ENCODE peak calls at places on chromosome 14, in four cellular contexts. One of them, this sample, is unnamed.

GRCh38 chr14:37566811-37567371 is 28.2 kb downstream of the FOXA1 start:
- DNase-seq in activated T-helper 1 cell treated with anti-CD3 and anti-CD28 coated beads, Interleukin-12 subunit alpha, Interleukin-12 subunit beta, Interleukin-2, Interleukin-4 antibody, amounts not matched to agents 30 ng/mL and 10 ng/mL and 1 ng/mL, durations not matched to agents 14 hours and 24 hours and 36 hours: no peak
- DNase-seq in fibroblast of lung: peak; percentile 24
- DNase-seq in neural progenitor cell: no peak
- DNase-seq in this sample: no peak

GRCh38 chr14:68591786-68592185 is 201.1 kb downstream of the ZFP36L1 start:
- DNase-seq in activated T-helper 1 cell treated with anti-CD3 and anti-CD28 coated beads, Interleukin-12 subunit alpha, Interleukin-12 subunit beta, Interleukin-2, Interleukin-4 antibody, amounts not matched to agents 30 ng/mL and 10 ng/mL and 1 ng/mL, durations not matched to agents 14 hours and 24 hours and 36 hours: no peak
- DNase-seq in neural progenitor cell: no peak
- DNase-seq in fibroblast of lung: no peak
- DNase-seq in this sample: no peak

GRCh38 chr14:31465113-31465512 is 7.8 kb upstream of the DTD2 start:
- DNase-seq in activated T-helper 1 cell treated with anti-CD3 and anti-CD28 coated beads, Interleukin-12 subunit alpha, Interleukin-12 subunit beta, Interleukin-2, Interleukin-4 antibody, amounts not matched to agents 30 ng/mL and 10 ng/mL and 1 ng/mL, durations not matched to agents 14 hours and 24 hours and 36 hours: no peak
- DNase-seq in fibroblast of lung: peak; percentile 36
- DNase-seq in neural progenitor cell: no peak
- DNase-seq in this sample: peak; percentile 82

GRCh38 chr14:54901380-54902142 is 1.1 kb downstream of the GCH1 start:
- DNase-seq in neural progenitor cell: peak; percentile 40
- DNase-seq in activated T-helper 1 cell treated with anti-CD3 and anti-CD28 coated beads, Interleukin-12 subunit alpha, Interleukin-12 subunit beta, Interleukin-2, Interleukin-4 antibody, amounts not matched to agents 30 ng/mL and 10 ng/mL and 1 ng/mL, durations not matched to agents 14 hours and 24 hours and 36 hours: no peak
- DNase-seq in fibroblast of lung: no peak
- DNase-seq in this sample: no peak

GRCh38 chr14:89065879-89066278 is 241.4 kb downstream of the TTC8 start:
- DNase-seq in fibroblast of lung: no peak
- DNase-seq in activated T-helper 1 cell treated with anti-CD3 and anti-CD28 coated beads, Interleukin-12 subunit alpha, Interleukin-12 subunit beta, Interleukin-2, Interleukin-4 antibody, amounts not matched to agents 30 ng/mL and 10 ng/mL and 1 ng/mL, durations not matched to agents 14 hours and 24 hours and 36 hours: no peak
- DNase-seq in neural progenitor cell: no peak
- DNase-seq in this sample: no peak

GRCh38 chr14:91350813-91351507 is 66.7 kb downstream of the CCDC88C start:
- DNase-seq in activated T-helper 1 cell treated with anti-CD3 and anti-CD28 coated beads, Interleukin-12 subunit alpha, Interleukin-12 subunit beta, Interleukin-2, Interleukin-4 antibody, amounts not matched to agents 30 ng/mL and 10 ng/mL and 1 ng/mL, durations not matched to agents 14 hours and 24 hours and 36 hours: peak; percentile 72
- DNase-seq in fibroblast of lung: no peak
- DNase-seq in neural progenitor cell: no peak
- DNase-seq in this sample: no peak

GRCh38 chr14:53619625-53620324 is 336.9 kb downstream of the BMP4 start:
- DNase-seq in fibroblast of lung: peak; percentile 77
- DNase-seq in activated T-helper 1 cell treated with anti-CD3 and anti-CD28 coated beads, Interleukin-12 subunit alpha, Interleukin-12 subunit beta, Interleukin-2, Interleukin-4 antibody, amounts not matched to agents 30 ng/mL and 10 ng/mL and 1 ng/mL, durations not matched to agents 14 hours and 24 hours and 36 hours: no peak
- DNase-seq in neural progenitor cell: no peak
- DNase-seq in this sample: peak; percentile 26

GRCh38 chr14:67532998-67533753 is at the start of gene PLEKHH1:
- DNase-seq in fibroblast of lung: peak; percentile 78
- DNase-seq in neural progenitor cell: peak; percentile 88
- DNase-seq in activated T-helper 1 cell treated with anti-CD3 and anti-CD28 coated beads, Interleukin-12 subunit alpha, Interleukin-12 subunit beta, Interleukin-2, Interleukin-4 antibody, amounts not matched to agents 30 ng/mL and 10 ng/mL and 1 ng/mL, durations not matched to agents 14 hours and 24 hours and 36 hours: peak; percentile 58
- DNase-seq in this sample: peak; percentile 50

GRCh38 chr14:95417492-95417891 is 97.8 kb upstream of the CLMN start:
- DNase-seq in neural progenitor cell: no peak
- DNase-seq in activated T-helper 1 cell treated with anti-CD3 and anti-CD28 coated beads, Interleukin-12 subunit alpha, Interleukin-12 subunit beta, Interleukin-2, Interleukin-4 antibody, amounts not matched to agents 30 ng/mL and 10 ng/mL and 1 ng/mL, durations not matched to agents 14 hours and 24 hours and 36 hours: no peak
- DNase-seq in fibroblast of lung: no peak
- DNase-seq in this sample: no peak

GRCh38 chr14:80973918-80974317 is 18.5 kb downstream of the TSHR start:
- DNase-seq in neural progenitor cell: no peak
- DNase-seq in activated T-helper 1 cell treated with anti-CD3 and anti-CD28 coated beads, Interleukin-12 subunit alpha, Interleukin-12 subunit beta, Interleukin-2, Interleukin-4 antibody, amounts not matched to agents 30 ng/mL and 10 ng/mL and 1 ng/mL, durations not matched to agents 14 hours and 24 hours and 36 hours: no peak
- DNase-seq in fibroblast of lung: peak; percentile 83
- DNase-seq in this sample: no peak

GRCh38 chr14:37202812-37203211 is 5.1 kb downstream of the MIPOL1 start:
- DNase-seq in activated T-helper 1 cell treated with anti-CD3 and anti-CD28 coated beads, Interleukin-12 subunit alpha, Interleukin-12 subunit beta, Interleukin-2, Interleukin-4 antibody, amounts not matched to agents 30 ng/mL and 10 ng/mL and 1 ng/mL, durations not matched to agents 14 hours and 24 hours and 36 hours: no peak
- DNase-seq in neural progenitor cell: no peak
- DNase-seq in fibroblast of lung: no peak
- DNase-seq in this sample: no peak

GRCh38 chr14:23544511-23545447 is 6.8 kb downstream of the ZFHX2 start:
- DNase-seq in neural progenitor cell: peak; percentile 81
- DNase-seq in activated T-helper 1 cell treated with anti-CD3 and anti-CD28 coated beads, Interleukin-12 subunit alpha, Interleukin-12 subunit beta, Interleukin-2, Interleukin-4 antibody, amounts not matched to agents 30 ng/mL and 10 ng/mL and 1 ng/mL, durations not matched to agents 14 hours and 24 hours and 36 hours: no peak
- DNase-seq in fibroblast of lung: no peak
- DNase-seq in this sample: no peak

GRCh38 chr14:50658203-50658602 is 9.9 kb downstream of the SAV1 start:
- DNase-seq in activated T-helper 1 cell treated with anti-CD3 and anti-CD28 coated beads, Interleukin-12 subunit alpha, Interleukin-12 subunit beta, Interleukin-2, Interleukin-4 antibody, amounts not matched to agents 30 ng/mL and 10 ng/mL and 1 ng/mL, durations not matched to agents 14 hours and 24 hours and 36 hours: no peak
- DNase-seq in neural progenitor cell: peak; percentile 33
- DNase-seq in fibroblast of lung: peak; percentile 65
- DNase-seq in this sample: peak; percentile 62

GRCh38 chr14:68941820-68942219 is 37.3 kb downstream of the ACTN1 start:
- DNase-seq in activated T-helper 1 cell treated with anti-CD3 and anti-CD28 coated beads, Interleukin-12 subunit alpha, Interleukin-12 subunit beta, Interleukin-2, Interleukin-4 antibody, amounts not matched to agents 30 ng/mL and 10 ng/mL and 1 ng/mL, durations not matched to agents 14 hours and 24 hours and 36 hours: no peak
- DNase-seq in fibroblast of lung: peak; percentile 97
- DNase-seq in neural progenitor cell: peak; percentile 68
- DNase-seq in this sample: peak; percentile 94

GRCh38 chr14:72553161-72553560 is 340.7 kb downstream of the DPF3 start:
- DNase-seq in neural progenitor cell: no peak
- DNase-seq in activated T-helper 1 cell treated with anti-CD3 and anti-CD28 coated beads, Interleukin-12 subunit alpha, Interleukin-12 subunit beta, Interleukin-2, Interleukin-4 antibody, amounts not matched to agents 30 ng/mL and 10 ng/mL and 1 ng/mL, durations not matched to agents 14 hours and 24 hours and 36 hours: no peak
- DNase-seq in fibroblast of lung: peak; percentile 36
- DNase-seq in this sample: no peak

GRCh38 chr14:61107148-61107641 is 126.2 kb downstream of the SLC38A6 start:
- DNase-seq in fibroblast of lung: peak; percentile 72
- DNase-seq in activated T-helper 1 cell treated with anti-CD3 and anti-CD28 coated beads, Interleukin-12 subunit alpha, Interleukin-12 subunit beta, Interleukin-2, Interleukin-4 antibody, amounts not matched to agents 30 ng/mL and 10 ng/mL and 1 ng/mL, durations not matched to agents 14 hours and 24 hours and 36 hours: no peak
- DNase-seq in neural progenitor cell: no peak
- DNase-seq in this sample: peak; percentile 56

GRCh38 chr14:68627868-68628604 is 164.8 kb downstream of the ZFP36L1 start:
- DNase-seq in activated T-helper 1 cell treated with anti-CD3 and anti-CD28 coated beads, Interleukin-12 subunit alpha, Interleukin-12 subunit beta, Interleukin-2, Interleukin-4 antibody, amounts not matched to agents 30 ng/mL and 10 ng/mL and 1 ng/mL, durations not matched to agents 14 hours and 24 hours and 36 hours: no peak
- DNase-seq in fibroblast of lung: peak; percentile 28
- DNase-seq in neural progenitor cell: peak; percentile 88
- DNase-seq in this sample: no peak

GRCh38 chr14:57182760-57183503 is 85.8 kb downstream of the EXOC5 start:
- DNase-seq in neural progenitor cell: peak; percentile 74
- DNase-seq in activated T-helper 1 cell treated with anti-CD3 and anti-CD28 coated beads, Interleukin-12 subunit alpha, Interleukin-12 subunit beta, Interleukin-2, Interleukin-4 antibody, amounts not matched to agents 30 ng/mL and 10 ng/mL and 1 ng/mL, durations not matched to agents 14 hours and 24 hours and 36 hours: no peak
- DNase-seq in fibroblast of lung: no peak
- DNase-seq in this sample: peak; percentile 45

GRCh38 chr14:94823556-94824341 is 53.8 kb upstream of the GSC start:
- DNase-seq in activated T-helper 1 cell treated with anti-CD3 and anti-CD28 coated beads, Interleukin-12 subunit alpha, Interleukin-12 subunit beta, Interleukin-2, Interleukin-4 antibody, amounts not matched to agents 30 ng/mL and 10 ng/mL and 1 ng/mL, durations not matched to agents 14 hours and 24 hours and 36 hours: no peak
- DNase-seq in fibroblast of lung: peak; percentile 6
- DNase-seq in neural progenitor cell: no peak
- DNase-seq in this sample: no peak

GRCh38 chr14:95667251-95667693 is 19.0 kb upstream of the TCL1B start:
- DNase-seq in fibroblast of lung: no peak
- DNase-seq in activated T-helper 1 cell treated with anti-CD3 and anti-CD28 coated beads, Interleukin-12 subunit alpha, Interleukin-12 subunit beta, Interleukin-2, Interleukin-4 antibody, amounts not matched to agents 30 ng/mL and 10 ng/mL and 1 ng/mL, durations not matched to agents 14 hours and 24 hours and 36 hours: no peak
- DNase-seq in neural progenitor cell: peak; percentile 16
- DNase-seq in this sample: no peak

GRCh38 chr14:97442363-97442762 is 645.2 kb downstream of the VRK1 start:
- DNase-seq in fibroblast of lung: no peak
- DNase-seq in activated T-helper 1 cell treated with anti-CD3 and anti-CD28 coated beads, Interleukin-12 subunit alpha, Interleukin-12 subunit beta, Interleukin-2, Interleukin-4 antibody, amounts not matched to agents 30 ng/mL and 10 ng/mL and 1 ng/mL, durations not matched to agents 14 hours and 24 hours and 36 hours: peak; percentile 26
- DNase-seq in neural progenitor cell: no peak
- DNase-seq in this sample: no peak

GRCh38 chr14:23371865-23372264 is 744 bp upstream of the IL25 start:
- DNase-seq in activated T-helper 1 cell treated with anti-CD3 and anti-CD28 coated beads, Interleukin-12 subunit alpha, Interleukin-12 subunit beta, Interleukin-2, Interleukin-4 antibody, amounts not matched to agents 30 ng/mL and 10 ng/mL and 1 ng/mL, durations not matched to agents 14 hours and 24 hours and 36 hours: no peak
- DNase-seq in neural progenitor cell: no peak
- DNase-seq in fibroblast of lung: no peak
- DNase-seq in this sample: no peak

GRCh38 chr14:69500736-69501135 is 16.2 kb downstream of the PLEKHD1 start:
- DNase-seq in neural progenitor cell: no peak
- DNase-seq in activated T-helper 1 cell treated with anti-CD3 and anti-CD28 coated beads, Interleukin-12 subunit alpha, Interleukin-12 subunit beta, Interleukin-2, Interleukin-4 antibody, amounts not matched to agents 30 ng/mL and 10 ng/mL and 1 ng/mL, durations not matched to agents 14 hours and 24 hours and 36 hours: no peak
- DNase-seq in fibroblast of lung: no peak
- DNase-seq in this sample: no peak

GRCh38 chr14:94696518-94696917 is 73.4 kb downstream of the GSC start:
- DNase-seq in activated T-helper 1 cell treated with anti-CD3 and anti-CD28 coated beads, Interleukin-12 subunit alpha, Interleukin-12 subunit beta, Interleukin-2, Interleukin-4 antibody, amounts not matched to agents 30 ng/mL and 10 ng/mL and 1 ng/mL, durations not matched to agents 14 hours and 24 hours and 36 hours: no peak
- DNase-seq in fibroblast of lung: no peak
- DNase-seq in neural progenitor cell: no peak
- DNase-seq in this sample: no peak

GRCh38 chr14:103541944-103542544 is 13.0 kb downstream of the TRMT61A start:
- DNase-seq in fibroblast of lung: no peak
- DNase-seq in neural progenitor cell: peak; percentile 65
- DNase-seq in activated T-helper 1 cell treated with anti-CD3 and anti-CD28 coated beads, Interleukin-12 subunit alpha, Interleukin-12 subunit beta, Interleukin-2, Interleukin-4 antibody, amounts not matched to agents 30 ng/mL and 10 ng/mL and 1 ng/mL, durations not matched to agents 14 hours and 24 hours and 36 hours: no peak
- DNase-seq in this sample: no peak

GRCh38 chr14:81981311-81981675 is 447.6 kb upstream of the SEL1L start:
- DNase-seq in activated T-helper 1 cell treated with anti-CD3 and anti-CD28 coated beads, Interleukin-12 subunit alpha, Interleukin-12 subunit beta, Interleukin-2, Interleukin-4 antibody, amounts not matched to agents 30 ng/mL and 10 ng/mL and 1 ng/mL, durations not matched to agents 14 hours and 24 hours and 36 hours: no peak
- DNase-seq in neural progenitor cell: no peak
- DNase-seq in fibroblast of lung: no peak
- DNase-seq in this sample: no peak

GRCh38 chr14:54669759-54670630 is 103.1 kb downstream of the SAMD4A start:
- DNase-seq in activated T-helper 1 cell treated with anti-CD3 and anti-CD28 coated beads, Interleukin-12 subunit alpha, Interleukin-12 subunit beta, Interleukin-2, Interleukin-4 antibody, amounts not matched to agents 30 ng/mL and 10 ng/mL and 1 ng/mL, durations not matched to agents 14 hours and 24 hours and 36 hours: peak; percentile 5
- DNase-seq in fibroblast of lung: peak; percentile 87
- DNase-seq in neural progenitor cell: no peak
- DNase-seq in this sample: peak; percentile 26

GRCh38 chr14:100523536-100524025 is 63.6 kb downstream of the BEGAIN start:
- DNase-seq in fibroblast of lung: no peak
- DNase-seq in activated T-helper 1 cell treated with anti-CD3 and anti-CD28 coated beads, Interleukin-12 subunit alpha, Interleukin-12 subunit beta, Interleukin-2, Interleukin-4 antibody, amounts not matched to agents 30 ng/mL and 10 ng/mL and 1 ng/mL, durations not matched to agents 14 hours and 24 hours and 36 hours: no peak
- DNase-seq in neural progenitor cell: no peak
- DNase-seq in this sample: peak; percentile 0

GRCh38 chr14:93114713-93115068 is 1.0 kb downstream of the ITPK1 start:
- DNase-seq in fibroblast of lung: no peak
- DNase-seq in activated T-helper 1 cell treated with anti-CD3 and anti-CD28 coated beads, Interleukin-12 subunit alpha, Interleukin-12 subunit beta, Interleukin-2, Interleukin-4 antibody, amounts not matched to agents 30 ng/mL and 10 ng/mL and 1 ng/mL, durations not matched to agents 14 hours and 24 hours and 36 hours: no peak
- DNase-seq in neural progenitor cell: peak; percentile 42
- DNase-seq in this sample: no peak

This sample was measured in fibroblast of gingiva.